ENCODE peak calls at places on chromosome 1, in ten cellular contexts. One of them, this sample, is unnamed.

GRCh38 chr1:28971980-28972771 is 57.8 kb downstream of the EPB41 start:
- DNase-seq in GM23338: no peak
- DNase-seq in stomach: no peak
- DNase-seq in cardiac fibroblast: peak
- DNase-seq in neural crest cell: no peak
- DNase-seq in progenitor cell of endocrine pancreas: no peak
- DNase-seq in osteocyte: no peak
- DNase-seq in B cell: no peak
- DNase-seq in tibial nerve: no peak
- DNase-seq in GM13977: no peak
- DNase-seq in this sample: no peak

GRCh38 chr1:244965182-244965581 is 100.8 kb upstream of the HNRNPU start:
- DNase-seq in progenitor cell of endocrine pancreas: no peak
- DNase-seq in cardiac fibroblast: peak
- DNase-seq in B cell: no peak
- DNase-seq in stomach: no peak
- DNase-seq in GM23338: no peak
- DNase-seq in neural crest cell: no peak
- DNase-seq in tibial nerve: no peak
- DNase-seq in GM13977: no peak
- DNase-seq in osteocyte: no peak
- DNase-seq in this sample: no peak

GRCh38 chr1:157595356-157595755 is 2.5 kb downstream of the FCRL4 start:
- DNase-seq in progenitor cell of endocrine pancreas: no peak
- DNase-seq in tibial nerve: no peak
- DNase-seq in GM23338: no peak
- DNase-seq in B cell: peak
- DNase-seq in neural crest cell: no peak
- DNase-seq in cardiac fibroblast: no peak
- DNase-seq in osteocyte: no peak
- DNase-seq in stomach: no peak
- DNase-seq in GM13977: peak
- DNase-seq in this sample: peak

GRCh38 chr1:224753491-224753890 is 137.4 kb downstream of the CNIH3 start:
- DNase-seq in GM13977: no peak
- DNase-seq in cardiac fibroblast: no peak
- DNase-seq in GM23338: no peak
- DNase-seq in osteocyte: peak
- DNase-seq in progenitor cell of endocrine pancreas: no peak
- DNase-seq in B cell: no peak
- DNase-seq in neural crest cell: no peak
- DNase-seq in tibial nerve: no peak
- DNase-seq in stomach: no peak
- DNase-seq in this sample: no peak

GRCh38 chr1:42282024-42282579 is 52.9 kb downstream of the FOXJ3 start:
- DNase-seq in B cell: no peak
- DNase-seq in progenitor cell of endocrine pancreas: no peak
- DNase-seq in neural crest cell: no peak
- DNase-seq in GM13977: no peak
- DNase-seq in stomach: no peak
- DNase-seq in tibial nerve: no peak
- DNase-seq in GM23338: no peak
- DNase-seq in cardiac fibroblast: peak
- DNase-seq in osteocyte: no peak
- DNase-seq in this sample: no peak

GRCh38 chr1:210940081-210940617 is 193.8 kb downstream of the KCNH1 start:
- DNase-seq in stomach: no peak
- DNase-seq in cardiac fibroblast: no peak
- DNase-seq in GM23338: no peak
- DNase-seq in osteocyte: no peak
- DNase-seq in tibial nerve: no peak
- DNase-seq in neural crest cell: no peak
- DNase-seq in progenitor cell of endocrine pancreas: no peak
- DNase-seq in GM13977: no peak
- DNase-seq in B cell: no peak
- DNase-seq in this sample: no peak

GRCh38 chr1:2593251-2593878 is 6.8 kb downstream of the PRXL2B start:
- DNase-seq in tibial nerve: peak
- DNase-seq in B cell: no peak
- DNase-seq in neural crest cell: no peak
- DNase-seq in GM13977: no peak
- DNase-seq in GM23338: no peak
- DNase-seq in cardiac fibroblast: no peak
- DNase-seq in stomach: no peak
- DNase-seq in osteocyte: no peak
- DNase-seq in progenitor cell of endocrine pancreas: no peak
- DNase-seq in this sample: no peak

GRCh38 chr1:50831300-50832061 is 128.6 kb downstream of the FAF1 start:
- DNase-seq in cardiac fibroblast: no peak
- DNase-seq in GM13977: no peak
- DNase-seq in GM23338: no peak
- DNase-seq in progenitor cell of endocrine pancreas: no peak
- DNase-seq in tibial nerve: no peak
- DNase-seq in neural crest cell: no peak
- DNase-seq in osteocyte: no peak
- DNase-seq in B cell: no peak
- DNase-seq in stomach: no peak
- DNase-seq in this sample: no peak

GRCh38 chr1:9825101-9826074 is 1.6 kb upstream of the CLSTN1 start:
- DNase-seq in progenitor cell of endocrine pancreas: no peak
- DNase-seq in stomach: peak
- DNase-seq in GM13977: no peak
- DNase-seq in cardiac fibroblast: peak
- DNase-seq in osteocyte: no peak
- DNase-seq in B cell: peak
- DNase-seq in neural crest cell: no peak
- DNase-seq in tibial nerve: no peak
- DNase-seq in GM23338: peak
- DNase-seq in this sample: no peak

GRCh38 chr1:183844806-183845205 is 39.9 kb downstream of the RGL1 start:
- DNase-seq in cardiac fibroblast: no peak
- DNase-seq in stomach: no peak
- DNase-seq in neural crest cell: no peak
- DNase-seq in progenitor cell of endocrine pancreas: no peak
- DNase-seq in osteocyte: no peak
- DNase-seq in tibial nerve: no peak
- DNase-seq in B cell: no peak
- DNase-seq in GM23338: no peak
- DNase-seq in GM13977: no peak
- DNase-seq in this sample: no peak

GRCh38 chr1:207013321-207014085 is 19.1 kb downstream of the C1orf116 start:
- DNase-seq in GM23338: no peak
- DNase-seq in tibial nerve: no peak
- DNase-seq in cardiac fibroblast: no peak
- DNase-seq in progenitor cell of endocrine pancreas: no peak
- DNase-seq in neural crest cell: no peak
- DNase-seq in GM13977: no peak
- DNase-seq in osteocyte: no peak
- DNase-seq in stomach: no peak
- DNase-seq in B cell: no peak
- DNase-seq in this sample: no peak

GRCh38 chr1:40003156-40004093 is 37.1 kb upstream of the CAP1 start:
- DNase-seq in B cell: peak
- DNase-seq in GM13977: peak
- DNase-seq in GM23338: no peak
- DNase-seq in tibial nerve: no peak
- DNase-seq in osteocyte: peak
- DNase-seq in progenitor cell of endocrine pancreas: no peak
- DNase-seq in cardiac fibroblast: no peak
- DNase-seq in stomach: no peak
- DNase-seq in neural crest cell: no peak
- DNase-seq in this sample: peak

GRCh38 chr1:55039342-55040082 is at the start of gene PCSK9:
- DNase-seq in B cell: no peak
- DNase-seq in GM23338: peak
- DNase-seq in GM13977: no peak
- DNase-seq in neural crest cell: peak
- DNase-seq in progenitor cell of endocrine pancreas: peak
- DNase-seq in stomach: no peak
- DNase-seq in cardiac fibroblast: peak
- DNase-seq in tibial nerve: no peak
- DNase-seq in osteocyte: no peak
- DNase-seq in this sample: no peak

GRCh38 chr1:33061827-33062226 is 19.1 kb upstream of the AZIN2 start:
- DNase-seq in GM13977: no peak
- DNase-seq in B cell: no peak
- DNase-seq in progenitor cell of endocrine pancreas: no peak
- DNase-seq in cardiac fibroblast: no peak
- DNase-seq in osteocyte: no peak
- DNase-seq in neural crest cell: no peak
- DNase-seq in tibial nerve: no peak
- DNase-seq in GM23338: no peak
- DNase-seq in stomach: no peak
- DNase-seq in this sample: no peak

GRCh38 chr1:167538657-167539056 is 14.9 kb downstream of the CREG1 start:
- DNase-seq in progenitor cell of endocrine pancreas: no peak
- DNase-seq in GM13977: no peak
- DNase-seq in stomach: no peak
- DNase-seq in GM23338: peak
- DNase-seq in B cell: no peak
- DNase-seq in tibial nerve: no peak
- DNase-seq in neural crest cell: no peak
- DNase-seq in cardiac fibroblast: no peak
- DNase-seq in osteocyte: no peak
- DNase-seq in this sample: no peak
- TF ChIP-seq CTCF in progenitor cell of endocrine pancreas: no peak
- TF ChIP-seq CTCF in GM13977: no peak
- TF ChIP-seq CTCF in stomach: no peak
- TF ChIP-seq CTCF in GM23338: peak
- TF ChIP-seq CTCF in B cell: no peak
- TF ChIP-seq CTCF in tibial nerve: no peak
- TF ChIP-seq CTCF in neural crest cell: no peak
- TF ChIP-seq CTCF in cardiac fibroblast: no peak
- TF ChIP-seq CTCF in osteocyte: peak
- TF ChIP-seq CTCF in this sample: no peak

GRCh38 chr1:44220001-44220751 is 6.9 kb downstream of the DMAP1 start:
- DNase-seq in GM23338: no peak
- DNase-seq in neural crest cell: no peak
- DNase-seq in cardiac fibroblast: peak
- DNase-seq in progenitor cell of endocrine pancreas: no peak
- DNase-seq in GM13977: peak
- DNase-seq in stomach: no peak
- DNase-seq in B cell: no peak
- DNase-seq in osteocyte: no peak
- DNase-seq in tibial nerve: no peak
- DNase-seq in this sample: no peak
- TF ChIP-seq CTCF in GM23338: no peak
- TF ChIP-seq CTCF in neural crest cell: no peak
- TF ChIP-seq CTCF in cardiac fibroblast: peak
- TF ChIP-seq CTCF in progenitor cell of endocrine pancreas: no peak
- TF ChIP-seq CTCF in GM13977: no peak
- TF ChIP-seq CTCF in stomach: no peak
- TF ChIP-seq CTCF in B cell: no peak
- TF ChIP-seq CTCF in osteocyte: no peak
- TF ChIP-seq CTCF in tibial nerve: no peak
- TF ChIP-seq CTCF in this sample: no peak

GRCh38 chr1:26159113-26160039 is 497 bp downstream of the FAM110D start:
- DNase-seq in osteocyte: no peak
- DNase-seq in B cell: no peak
- DNase-seq in GM23338: no peak
- DNase-seq in cardiac fibroblast: no peak
- DNase-seq in stomach: no peak
- DNase-seq in progenitor cell of endocrine pancreas: no peak
- DNase-seq in tibial nerve: no peak
- DNase-seq in neural crest cell: no peak
- DNase-seq in GM13977: no peak
- DNase-seq in this sample: no peak

GRCh38 chr1:26163684-26164035 is 4.8 kb downstream of the FAM110D start:
- DNase-seq in GM13977: no peak
- DNase-seq in osteocyte: no peak
- DNase-seq in GM23338: no peak
- DNase-seq in cardiac fibroblast: no peak
- DNase-seq in stomach: no peak
- DNase-seq in progenitor cell of endocrine pancreas: no peak
- DNase-seq in tibial nerve: no peak
- DNase-seq in neural crest cell: no peak
- DNase-seq in B cell: no peak
- DNase-seq in this sample: no peak

GRCh38 chr1:26162220-26162703 is 3.4 kb downstream of the FAM110D start:
- DNase-seq in osteocyte: no peak
- DNase-seq in neural crest cell: no peak
- DNase-seq in progenitor cell of endocrine pancreas: no peak
- DNase-seq in stomach: no peak
- DNase-seq in GM23338: no peak
- DNase-seq in GM13977: no peak
- DNase-seq in tibial nerve: no peak
- DNase-seq in B cell: no peak
- DNase-seq in cardiac fibroblast: peak
- DNase-seq in this sample: no peak

GRCh38 chr1:26160527-26161407 is 1.9 kb downstream of the FAM110D start:
- DNase-seq in tibial nerve: no peak
- DNase-seq in GM13977: no peak
- DNase-seq in osteocyte: no peak
- DNase-seq in cardiac fibroblast: no peak
- DNase-seq in progenitor cell of endocrine pancreas: no peak
- DNase-seq in B cell: no peak
- DNase-seq in neural crest cell: no peak
- DNase-seq in stomach: no peak
- DNase-seq in GM23338: peak
- DNase-seq in this sample: no peak

DNA sequence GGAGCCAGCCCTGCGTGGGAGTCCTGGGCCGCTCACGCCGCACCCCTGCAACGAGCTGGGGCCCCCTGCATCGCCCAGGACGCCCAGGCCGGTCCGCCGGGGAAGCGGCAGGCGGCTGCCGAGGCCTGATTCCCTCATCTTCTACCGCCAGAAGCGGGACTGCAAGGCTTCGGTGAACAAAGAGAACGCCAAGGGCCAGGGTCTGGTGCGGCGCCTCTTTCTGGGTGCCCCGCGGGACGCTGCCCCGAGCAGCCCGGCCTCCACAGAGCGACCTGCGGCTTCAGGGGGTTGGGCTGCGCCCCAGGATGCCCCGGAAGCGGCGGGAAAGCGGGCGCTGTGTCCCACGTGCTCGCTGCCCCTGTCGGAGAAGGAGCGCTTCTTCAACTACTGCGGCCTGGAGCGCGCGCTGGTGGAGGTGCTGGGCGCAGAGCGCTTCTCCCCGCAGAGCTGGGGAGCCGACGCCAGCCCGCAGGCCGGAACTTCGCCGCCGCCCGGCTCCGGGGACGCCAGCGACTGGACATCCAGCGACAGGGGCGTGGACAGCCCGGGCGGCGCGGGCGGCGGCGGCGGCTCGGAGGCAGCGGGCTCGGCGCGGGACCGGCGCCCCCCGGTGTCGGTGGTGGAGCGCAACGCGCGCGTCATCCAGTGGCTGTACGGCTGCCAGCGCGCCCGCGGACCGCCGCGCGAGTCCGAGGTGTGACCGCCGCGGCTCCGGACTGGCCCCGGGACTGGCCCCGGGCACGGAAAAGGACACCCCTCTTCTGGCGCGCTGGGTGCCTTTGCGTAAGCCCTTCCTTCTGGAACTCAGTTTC is 2.7 kb downstream of the FAM110D start:
- DNase-seq in tibial nerve: no peak
- DNase-seq in progenitor cell of endocrine pancreas: peak
- DNase-seq in GM23338: peak
- DNase-seq in neural crest cell: peak
- DNase-seq in stomach: peak
- DNase-seq in GM13977: peak
- DNase-seq in osteocyte: no peak
- DNase-seq in cardiac fibroblast: peak
- DNase-seq in B cell: peak
- DNase-seq in this sample: no peak
- TF ChIP-seq CTCF in tibial nerve: no peak
- TF ChIP-seq CTCF in progenitor cell of endocrine pancreas: peak
- TF ChIP-seq CTCF in GM23338: no peak
- TF ChIP-seq CTCF in neural crest cell: peak
- TF ChIP-seq CTCF in stomach: peak
- TF ChIP-seq CTCF in GM13977: peak
- TF ChIP-seq CTCF in osteocyte: peak
- TF ChIP-seq CTCF in cardiac fibroblast: no peak
- TF ChIP-seq CTCF in B cell: no peak
- TF ChIP-seq CTCF in this sample: peak

GRCh38 chr1:180247061-180247460 is 17.0 kb downstream of the LHX4 start:
- DNase-seq in cardiac fibroblast: peak
- DNase-seq in tibial nerve: no peak
- DNase-seq in progenitor cell of endocrine pancreas: no peak
- DNase-seq in stomach: no peak
- DNase-seq in GM23338: no peak
- DNase-seq in neural crest cell: no peak
- DNase-seq in osteocyte: no peak
- DNase-seq in B cell: no peak
- DNase-seq in GM13977: no peak
- DNase-seq in this sample: no peak
- TF ChIP-seq CTCF in cardiac fibroblast: no peak
- TF ChIP-seq CTCF in tibial nerve: no peak
- TF ChIP-seq CTCF in progenitor cell of endocrine pancreas: no peak
- TF ChIP-seq CTCF in stomach: no peak
- TF ChIP-seq CTCF in GM23338: no peak
- TF ChIP-seq CTCF in neural crest cell: no peak
- TF ChIP-seq CTCF in osteocyte: no peak
- TF ChIP-seq CTCF in B cell: no peak
- TF ChIP-seq CTCF in GM13977: no peak
- TF ChIP-seq CTCF in this sample: no peak